ENCODE peak calls at places on chromosomes 4 and X, in four cellular contexts. G, D, E and Z are unnamed samples.

GRCh38 chrX:68424719-68425118 is 8.6 kb downstream of the OPHN1 start:
- DNase-seq in G (no peak), D (no peak), E (no peak), Z (no peak)

GRCh38 chr4:81031389-81032173 is 1.1 kb downstream of the BMP3 start:
- DNase-seq in G (no peak), D (no peak), E (peak), Z (no peak)

GRCh38 chr4:54063224-54063623 is 1.2 kb downstream of the CHIC2 start:
- DNase-seq in G (no peak), D (peak), E (no peak), Z (peak)

GRCh38 chrX:30618160-30618765 is 35.0 kb upstream of the GK start:
- DNase-seq in G (peak), D (no peak), E (no peak), Z (no peak)

GRCh38 chrX:104098919-104099318 is 13.4 kb upstream of the ZCCHC18 start:
- DNase-seq in G (no peak), D (no peak), E (no peak), Z (no peak)

GRCh38 chr4:69831646-69832325 is 28.2 kb downstream of the SULT1E1 start:
- DNase-seq in G (no peak), D (peak), E (no peak), Z (no peak)

GRCh38 chr4:148962539-148963290 is 520.5 kb upstream of the NR3C2 start:
- DNase-seq in G (no peak), D (no peak), E (no peak), Z (peak)

GRCh38 chr4:132276185-132276584 is 872.9 kb upstream of the PCDH10 start:
- DNase-seq in G (no peak), D (no peak), E (no peak), Z (no peak)

GRCh38 chrX:9775930-9776329 is 10.3 kb upstream of the GPR143 start:
- DNase-seq in G (no peak), D (no peak), E (no peak), Z (no peak)

GRCh38 chr4:7759635-7760034 is 180.0 kb downstream of the AFAP1 start:
- DNase-seq in G (no peak), D (no peak), E (no peak), Z (no peak)

GRCh38 chr4:80202784-80203553 is 5.7 kb downstream of the PRDM8 start:
- DNase-seq in G (peak), D (no peak), E (no peak), Z (peak)

GRCh38 chr4:73679836-73680235 is 59.6 kb upstream of the RASSF6 start:
- DNase-seq in G (peak), D (no peak), E (no peak), Z (peak)

GRCh38 chrX:116862340-116862739 is 399.6 kb upstream of the CT83 start:
- DNase-seq in G (no peak), D (no peak), E (no peak), Z (no peak)

GRCh38 chrX:116863029-116863428 is 400.3 kb upstream of the CT83 start:
- DNase-seq in G (no peak), D (no peak), E (no peak), Z (no peak)
- TF ChIP-seq SMC3 in G (no peak), D (no peak), E (no peak), Z (no peak)

GRCh38 chr4:169933531-169933930 is 92.7 kb downstream of the MFAP3L start:
- DNase-seq in G (no peak), D (no peak), E (no peak), Z (no peak)
- TF ChIP-seq SMC3 in G (no peak), D (no peak), E (no peak), Z (no peak)

DNA sequence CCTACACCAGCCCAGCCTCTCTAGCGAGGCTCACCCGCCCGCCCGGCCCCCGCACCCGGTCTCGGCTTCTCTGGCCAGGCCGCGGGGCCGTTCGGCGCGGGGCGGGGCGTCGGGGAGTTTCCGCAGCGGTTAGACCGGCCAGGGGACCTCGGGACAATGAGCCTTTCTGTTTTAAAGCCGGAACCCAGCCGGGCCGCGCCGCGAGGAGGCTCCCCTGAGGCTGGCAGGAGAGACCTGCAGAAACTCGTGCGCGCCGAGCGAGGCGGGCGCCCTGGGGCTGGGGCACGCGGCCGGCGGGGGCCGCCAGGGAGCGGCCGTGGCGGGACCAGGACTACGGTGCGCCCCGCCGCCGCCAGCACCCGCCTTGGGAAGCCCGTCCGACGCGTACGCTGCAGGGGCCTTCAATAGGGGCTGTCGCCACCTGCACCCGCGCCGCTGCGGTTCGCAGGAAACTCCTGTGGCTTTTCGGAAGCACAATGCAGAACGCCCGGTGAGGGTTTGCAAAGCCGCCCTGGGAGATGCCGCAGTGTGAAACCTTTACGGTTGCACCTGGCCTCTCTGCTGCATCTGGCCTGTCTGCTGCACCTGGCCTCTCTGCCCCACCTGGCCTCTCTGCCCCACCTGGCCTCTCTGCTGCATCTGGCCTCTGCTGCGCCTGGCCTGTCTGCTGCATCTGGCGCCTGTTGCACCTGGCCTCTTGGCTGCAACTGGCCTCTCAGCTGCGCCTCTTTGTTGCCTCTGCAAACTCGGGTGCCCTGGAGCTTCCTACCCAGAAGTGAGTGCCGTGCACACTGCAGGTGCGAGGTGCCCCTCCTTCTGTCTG is 63.9 kb downstream of the TRAPPC11 start:
- DNase-seq in G (peak), D (no peak), E (peak), Z (peak)
- TF ChIP-seq SMC3 in G (no peak), D (no peak), E (no peak), Z (no peak)

GRCh38 chr4:2938906-2939305 is 24.3 kb downstream of the NOP14 start:
- DNase-seq in G (no peak), D (no peak), E (no peak), Z (no peak)

GRCh38 chr4:2937986-2938385 is 25.2 kb downstream of the NOP14 start:
- DNase-seq in G (no peak), D (no peak), E (no peak), Z (no peak)

GRCh38 chr4:2936773-2937145 is 26.4 kb downstream of the NOP14 start:
- DNase-seq in G (no peak), D (no peak), E (no peak), Z (peak)

GRCh38 chr4:2935762-2936743 is 27.2 kb downstream of the NOP14 start:
- DNase-seq in G (peak), D (no peak), E (no peak), Z (no peak)

DNA sequence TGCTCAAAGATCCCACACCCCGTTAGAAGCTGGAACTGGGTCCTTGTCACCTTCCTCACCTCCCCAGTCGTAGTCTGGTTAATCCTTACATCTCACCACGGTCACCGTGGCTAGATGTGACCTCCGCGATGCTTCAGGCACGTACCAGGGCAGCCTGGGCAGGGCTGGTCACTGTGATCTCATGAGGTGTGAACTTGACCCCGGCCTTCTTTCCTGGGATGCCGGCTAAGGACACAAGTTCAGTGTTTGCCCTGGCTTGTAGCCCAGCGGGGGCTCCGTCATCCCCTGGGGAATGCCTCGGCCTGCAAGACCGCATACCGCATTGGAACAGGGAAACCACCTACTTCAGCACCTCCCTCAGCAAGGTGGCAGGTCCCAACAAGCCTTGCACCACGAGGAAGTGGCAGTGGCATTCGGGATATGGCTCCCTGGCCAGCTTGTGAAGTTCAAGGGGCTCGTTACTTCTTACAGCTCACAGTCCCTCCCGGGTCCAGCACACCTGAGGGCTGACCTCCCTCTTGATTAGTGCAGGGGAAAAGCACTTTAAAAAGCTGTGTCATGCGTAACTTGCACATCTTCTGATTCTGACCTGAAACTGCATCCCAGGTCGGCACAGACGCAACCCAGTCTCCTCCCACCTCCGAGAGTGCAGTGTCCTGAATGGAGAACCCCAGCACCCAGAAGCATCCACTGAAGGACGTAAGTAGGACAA is 25.9 kb downstream of the NOP14 start:
- DNase-seq in G (peak), D (peak), E (no peak), Z (no peak)
- TF ChIP-seq SMC3 in G (no peak), D (no peak), E (no peak), Z (no peak)

GRCh38 chr4:21795091-21795490 is 153.5 kb downstream of the KCNIP4 start:
- DNase-seq in G (no peak), D (no peak), E (no peak), Z (peak)

GRCh38 chr4:21792736-21793135 is 155.8 kb downstream of the KCNIP4 start:
- DNase-seq in G (no peak), D (no peak), E (no peak), Z (no peak)

DNA sequence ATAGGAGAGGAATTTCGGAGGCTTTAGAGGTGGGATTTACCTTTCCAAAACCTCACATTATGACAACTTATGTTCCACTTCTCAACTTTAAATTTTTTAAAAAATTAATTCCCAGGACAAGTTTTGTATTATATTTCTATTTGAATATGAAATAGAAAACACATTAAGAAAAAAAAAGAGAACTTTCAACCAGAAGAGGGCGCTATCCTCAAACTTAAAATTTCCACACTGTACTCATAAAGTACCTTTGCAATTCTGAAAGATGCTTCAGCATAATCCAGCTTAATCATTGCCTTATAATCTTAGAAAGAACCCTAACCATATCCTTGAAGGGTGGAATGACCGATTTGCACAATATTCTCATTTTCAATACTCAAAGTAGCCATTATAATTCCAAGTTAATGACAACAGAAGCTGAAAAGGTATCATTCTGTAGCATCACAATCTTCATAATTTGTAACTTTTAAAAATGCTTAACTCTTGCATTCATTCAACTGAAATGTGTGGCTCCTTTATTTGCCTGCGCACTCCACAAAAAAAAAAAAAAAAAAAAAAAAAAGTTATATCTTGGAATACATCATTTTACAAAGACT is 158.0 kb downstream of the KCNIP4 start:
- DNase-seq in G (peak), D (no peak), E (peak), Z (peak)
- TF ChIP-seq SMC3 in G (peak), D (no peak), E (peak), Z (peak)

DNA sequence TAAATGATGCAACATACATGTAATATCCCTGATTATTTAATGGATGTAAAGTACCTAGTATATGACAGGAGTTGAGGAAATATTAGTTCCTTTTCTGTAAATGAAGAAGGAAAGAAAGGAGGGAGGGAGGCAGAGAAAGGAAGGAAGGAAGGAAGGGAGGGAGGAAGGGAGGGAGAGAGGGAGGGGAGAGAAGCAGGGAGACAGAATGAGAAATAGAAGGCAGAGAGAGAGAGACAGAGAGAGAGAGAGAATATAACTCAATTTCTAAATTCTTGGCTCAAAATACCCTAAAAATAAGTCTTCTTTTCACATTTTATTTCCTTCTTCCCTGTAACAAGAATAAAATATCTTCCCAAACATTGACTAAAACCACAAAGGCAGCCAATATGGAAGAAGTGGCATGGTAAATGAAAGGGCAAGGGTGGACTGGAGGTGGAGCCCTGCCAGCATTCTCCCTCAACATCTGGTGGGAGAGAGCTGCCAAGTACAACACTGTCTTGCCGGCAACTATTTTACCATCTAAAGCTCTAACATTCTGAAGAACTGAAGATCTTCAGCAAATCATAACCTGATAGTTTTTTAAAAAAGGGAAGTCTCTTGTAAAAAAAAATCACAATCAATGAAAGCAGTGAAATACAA is 245.1 kb downstream of the PPP3CA start:
- DNase-seq in G (no peak), D (no peak), E (peak), Z (peak)
- TF ChIP-seq SMC3 in G (no peak), D (no peak), E (no peak), Z (no peak)

GRCh38 chrX:38458071-38458470 is 103.3 kb upstream of the TSPAN7 start:
- DNase-seq in G (peak), D (no peak), E (no peak), Z (no peak)
- TF ChIP-seq SMC3 in G (no peak), D (no peak), E (no peak), Z (no peak)

GRCh38 chr4:165464338-165464737 is 85.5 kb downstream of the CPE start:
- DNase-seq in G (no peak), D (no peak), E (no peak), Z (no peak)
- TF ChIP-seq SMC3 in G (no peak), D (no peak), E (no peak), Z (no peak)